ENCODE peak calls at places on chromosomes 3 and 15, in ten cellular contexts. A, I, N, B, L, Q, D, M, J and U are unnamed samples.

GRCh38 chr3:136279092-136279491 is 29.0 kb downstream of the PCCB start:
- DNase-seq in J (no peak), A (no peak), N (no peak), I (no peak), Q (no peak), D (no peak), M (no peak), B (no peak), L (no peak), U (no peak)

GRCh38 chr3:9402410-9403228 is 5.2 kb downstream of the SETD5 start:
- DNase-seq in Q (no peak), M (no peak), D (peak; percentile 73), J (no peak), A (peak; percentile 42), I (peak; percentile 73), N (peak; percentile 44), L (no peak), B (peak; percentile 23), U (no peak)

GRCh38 chr3:9422712-9423424 is 25.5 kb downstream of the SETD5 start:
- DNase-seq in B (peak; percentile 91), Q (peak; percentile 85), N (peak; percentile 84), A (peak; percentile 90), D (peak; percentile 90), L (no peak), I (peak; percentile 98), J (peak; percentile 91), M (peak; percentile 90), U (peak; percentile 95)

GRCh38 chr3:16343101-16343500 is 78.1 kb downstream of the OXNAD1 start:
- DNase-seq in D (no peak), A (no peak), L (no peak), N (no peak), J (no peak), B (no peak), M (no peak), I (no peak), Q (no peak), U (no peak)

GRCh38 chr3:69200384-69201068 is 78.1 kb upstream of the LMOD3 start:
- DNase-seq in M (no peak), Q (no peak), N (no peak), D (peak; percentile 77), I (peak; percentile 68), J (peak; percentile 78), B (peak; percentile 18), L (no peak), A (peak; percentile 82), U (peak; percentile 32)

GRCh38 chr15:38266247-38266996 is 13.8 kb downstream of the SPRED1 start:
- DNase-seq in I (peak; percentile 49), J (no peak), B (no peak), Q (no peak), D (no peak), N (no peak), L (no peak), M (no peak), A (no peak), U (no peak)

GRCh38 chr3:10635446-10636076 is 130.2 kb upstream of the ATP2B2 start:
- DNase-seq in D (no peak), I (no peak), M (no peak), N (no peak), J (no peak), Q (no peak), A (no peak), B (no peak), L (no peak), U (no peak)

GRCh38 chr15:43249699-43250203 is 17.0 kb downstream of the TGM5 start:
- DNase-seq in Q (no peak), N (peak; percentile 98), B (no peak), L (peak; percentile 94), A (no peak), I (peak; percentile 75), J (peak; percentile 60), D (no peak), M (no peak), U (no peak)

GRCh38 chr3:187188931-187189330 is 8.4 kb upstream of the RTP1 start:
- DNase-seq in Q (no peak), M (no peak), A (no peak), D (no peak), J (no peak), L (no peak), N (peak; percentile 14), B (no peak), I (no peak), U (no peak)

GRCh38 chr15:73838795-73839565 is 34.4 kb upstream of the TBC1D21 start:
- DNase-seq in M (peak; percentile 38), D (no peak), I (peak; percentile 13), J (no peak), N (no peak), B (peak; percentile 82), A (no peak), Q (no peak), L (no peak), U (no peak)

DNA sequence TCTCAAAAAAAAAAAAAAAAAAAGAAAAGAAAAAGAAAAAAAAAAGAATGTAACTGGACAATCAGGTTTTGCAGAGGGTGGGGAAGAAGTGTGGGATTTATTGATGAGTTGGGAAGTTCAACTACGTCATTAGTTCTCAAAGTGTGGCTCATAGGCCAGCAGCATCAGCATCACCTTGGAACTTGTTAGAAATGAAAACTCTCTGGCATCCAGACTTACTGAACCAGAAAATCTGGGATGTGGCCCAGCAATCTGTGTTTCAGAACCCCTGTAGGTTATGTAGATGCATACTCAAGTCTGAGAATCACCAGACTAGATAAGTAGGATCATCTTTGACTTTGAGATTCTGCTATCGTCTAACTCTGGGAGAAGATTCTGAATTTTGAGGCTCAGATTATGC is 45.8 kb upstream of the ETV5 start:
- DNase-seq in N (no peak), L (no peak), J (no peak), Q (no peak), I (no peak), M (no peak), B (no peak), D (no peak), A (no peak), U (no peak)
- TF ChIP-seq CTCF in N (no peak), L (no peak), J (no peak), Q (no peak), I (no peak), M (no peak), B (no peak), D (no peak), A (no peak), U (no peak)

DNA sequence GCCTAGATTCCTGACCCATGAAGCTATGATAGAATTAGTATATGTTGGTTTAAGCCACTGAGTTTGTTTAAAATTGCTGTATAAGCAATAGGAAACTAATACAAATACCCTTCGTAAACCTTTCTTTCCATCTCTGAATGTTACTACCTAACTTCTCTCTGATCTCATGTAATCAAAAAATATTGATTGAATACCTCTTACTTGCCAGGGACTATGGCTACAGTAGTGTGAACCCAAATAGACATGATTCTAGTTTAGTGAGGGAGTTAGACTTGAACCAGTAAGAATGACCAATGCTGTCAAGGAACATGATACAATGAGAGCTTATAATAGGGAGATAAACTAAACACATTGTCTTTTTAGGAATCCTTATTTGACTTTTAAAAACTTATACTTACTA is 19.4 kb downstream of the STT3B start:
- DNase-seq in A (no peak), M (no peak), L (no peak), B (no peak), N (no peak), D (no peak), Q (no peak), J (no peak), I (no peak), U (no peak)
- H3K4me3 ChIP-seq in A (no peak overlapping the region), M (no peak overlapping the region), L (no peak overlapping the region), B (no peak overlapping the region), N (no peak overlapping the region), D (no peak overlapping the region), Q (no peak overlapping the region), J (no peak overlapping the region), I (no peak overlapping the region), U (no peak overlapping the region)

GRCh38 chr15:41283653-41284424 is 48.6 kb downstream of the OIP5 start:
- DNase-seq in M (peak; percentile 97), B (peak; percentile 99), N (peak; percentile 99), L (peak; percentile 99), I (peak; percentile 100), Q (peak; percentile 99), A (peak; percentile 98), D (peak; percentile 99), J (peak; percentile 96), U (peak; percentile 99)
- TF ChIP-seq CTCF in M (no peak), B (no peak), N (no peak), L (no peak), I (no peak), Q (no peak), A (no peak), D (no peak), J (no peak), U (no peak)

GRCh38 chr3:129349791-129350190 is 71.1 kb downstream of the HMCES start:
- DNase-seq in N (no peak), D (no peak), J (no peak), A (no peak), L (no peak), Q (no peak), I (no peak), B (no peak), M (no peak), U (no peak)

GRCh38 chr3:129348734-129349133 is 70.1 kb downstream of the HMCES start:
- DNase-seq in A (no peak), D (no peak), J (no peak), L (no peak), M (no peak), N (peak; percentile 46), Q (no peak), I (no peak), B (no peak), U (no peak)

GRCh38 chr3:129352650-129353588 is 74.2 kb downstream of the HMCES start:
- DNase-seq in J (no peak), L (no peak), A (no peak), N (no peak), D (no peak), I (no peak), B (peak; percentile 51), M (no peak), Q (no peak), U (no peak)

GRCh38 chr3:129353589-129353941 is 74.9 kb downstream of the EFCAB12 start:
- DNase-seq in A (no peak), Q (no peak), D (no peak), J (no peak), I (no peak), M (no peak), B (no peak), N (no peak), L (no peak), U (no peak)

GRCh38 chr3:129352045-129352444 is 73.4 kb downstream of the HMCES start:
- DNase-seq in J (no peak), A (no peak), Q (no peak), I (no peak), M (no peak), D (no peak), L (no peak), B (no peak), N (no peak), U (no peak)
- H3K4me3 ChIP-seq in J (no peak overlapping the region), A (no peak overlapping the region), Q (no peak overlapping the region), I (no peak overlapping the region), M (no peak overlapping the region), D (no peak overlapping the region), L (no peak overlapping the region), B (no peak overlapping the region), N (no peak overlapping the region), U (no peak overlapping the region)

GRCh38 chr3:38163117-38163870 is 2.0 kb upstream of the OXSR1 start:
- DNase-seq in D (peak; percentile 22), B (no peak), I (no peak), L (no peak), A (peak; percentile 53), N (peak; percentile 47), J (no peak), M (no peak), Q (no peak), U (no peak)
- TF ChIP-seq CTCF in D (peak; percentile 8), B (no peak), I (no peak), L (no peak), A (no peak), N (peak; percentile 25), J (peak; percentile 12), M (peak; percentile 5), Q (peak; percentile 34), U (no peak)

GRCh38 chr15:91948001-91948608 is 94.6 kb downstream of the SLCO3A1 start:
- DNase-seq in A (peak; percentile 55), J (peak; percentile 69), M (no peak), D (no peak), L (no peak), I (peak; percentile 62), B (peak; percentile 50), N (no peak), Q (no peak), U (no peak)
- H3K4me3 ChIP-seq in A (no peak overlapping the region), J (no peak overlapping the region), M (no peak overlapping the region), D (no peak overlapping the region), L (no peak overlapping the region), I (no peak overlapping the region), B (no peak overlapping the region), N (no peak overlapping the region), Q (peak overlapping the region; percentile 5), U (no peak overlapping the region)